ENCODE peak calls at places on chromosomes 4 and X, in ten cellular contexts. Y, B, C, F, E, P, V, X, D and L are unnamed samples. For H3K27me3, the result is how much of the 10 kb centered on the place peaks cover.

GRCh38 chr4:88672987-88673386 is 24.6 kb downstream of the NAP1L5 start:
- DNase-seq in Y (no peak), B (no peak), C (no peak), F (no peak), E (no peak), P (peak), V (no peak), X (peak), D (no peak), L (no peak)

GRCh38 chrX:40406330-40406859 is 174.4 kb upstream of the ATP6AP2 start:
- DNase-seq in Y (no peak), B (no peak), C (no peak), F (no peak), E (no peak), P (no peak), V (no peak), X (no peak), D (no peak), L (no peak)

GRCh38 chrX:19280636-19281035 is 63.1 kb upstream of the PDHA1 start:
- DNase-seq in Y (no peak), B (no peak), C (no peak), F (no peak), E (no peak), P (no peak), V (no peak), X (no peak), D (no peak), L (no peak)

GRCh38 chr4:83686166-83686565 is 150.3 kb downstream of the GPAT3 start:
- DNase-seq in Y (no peak), B (no peak), C (no peak), F (no peak), E (no peak), P (peak), V (no peak), X (peak), D (no peak), L (no peak)

GRCh38 chr4:74540193-74540592 is 95.3 kb downstream of the AREG start:
- DNase-seq in Y (no peak), B (no peak), C (no peak), F (no peak), E (no peak), P (peak), V (no peak), X (no peak), D (no peak), L (no peak)

GRCh38 chr4:6781113-6781512 is 1.4 kb upstream of the KIAA0232 start:
- DNase-seq in Y (no peak), B (no peak), C (peak), F (peak), E (no peak), P (no peak), V (no peak), X (no peak), D (peak), L (peak)

GRCh38 chr4:72312032-72312650 is 256.9 kb downstream of the ADAMTS3 start:
- DNase-seq in Y (no peak), B (peak), C (peak), F (peak), E (no peak), P (peak), V (no peak), X (peak), D (peak), L (peak)

GRCh38 chrX:93422693-93423092 is 250.7 kb downstream of the NAP1L3 start:
- DNase-seq in Y (no peak), B (peak), C (no peak), F (no peak), E (no peak), P (peak), V (no peak), X (no peak), D (no peak), L (no peak)

GRCh38 chr4:95294291-95294690 is 254.5 kb downstream of the UNC5C start:
- DNase-seq in Y (no peak), B (no peak), C (no peak), F (no peak), E (no peak), P (no peak), V (no peak), X (no peak), D (no peak), L (no peak)

DNA sequence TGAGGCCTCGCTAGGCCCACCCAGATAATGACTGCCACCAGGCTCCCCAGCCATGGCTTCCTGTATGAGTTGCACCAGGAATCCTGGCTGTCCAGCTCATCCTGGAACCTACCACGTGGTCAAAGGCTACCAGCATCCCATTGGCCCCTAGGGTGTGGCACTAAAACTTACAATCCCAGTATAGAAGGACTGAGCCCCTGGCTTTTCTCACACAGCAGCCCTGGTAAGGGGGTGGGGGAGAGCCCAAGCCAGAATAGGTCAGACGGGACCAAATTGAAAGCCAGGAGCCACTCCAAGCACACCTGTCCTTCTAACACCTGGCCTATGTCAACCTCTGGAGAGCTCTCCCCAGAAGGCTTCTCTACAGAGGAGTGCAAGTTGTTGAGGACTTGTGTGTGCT is 269.3 kb upstream of the AGTR2 start:
- DNase-seq in Y (no peak), B (no peak), C (no peak), F (no peak), E (no peak), P (no peak), V (no peak), X (no peak), D (no peak), L (no peak)
- TF ChIP-seq POLR2A in Y (no peak), B (no peak), C (no peak), F (no peak), E (no peak), P (no peak), V (no peak), X (no peak), D (no peak), L (no peak)

GRCh38 chrX:129938081-129938480 is 32.1 kb downstream of the UTP14A start:
- DNase-seq in Y (no peak), B (no peak), C (no peak), F (no peak), E (no peak), P (no peak), V (no peak), X (no peak), D (no peak), L (no peak)

GRCh38 chrX:129940721-129941120 is 34.8 kb downstream of the UTP14A start:
- DNase-seq in Y (no peak), B (no peak), C (no peak), F (no peak), E (no peak), P (no peak), V (no peak), X (no peak), D (no peak), L (no peak)

GRCh38 chrX:129934952-129935351 is 29.0 kb downstream of the UTP14A start:
- DNase-seq in Y (no peak), B (no peak), C (no peak), F (no peak), E (no peak), P (no peak), V (no peak), X (no peak), D (no peak), L (no peak)

GRCh38 chrX:129945131-129945530 is 37.3 kb upstream of the BCORL1 start:
- DNase-seq in Y (no peak), B (no peak), C (no peak), F (no peak), E (no peak), P (peak), V (no peak), X (no peak), D (no peak), L (no peak)

DNA sequence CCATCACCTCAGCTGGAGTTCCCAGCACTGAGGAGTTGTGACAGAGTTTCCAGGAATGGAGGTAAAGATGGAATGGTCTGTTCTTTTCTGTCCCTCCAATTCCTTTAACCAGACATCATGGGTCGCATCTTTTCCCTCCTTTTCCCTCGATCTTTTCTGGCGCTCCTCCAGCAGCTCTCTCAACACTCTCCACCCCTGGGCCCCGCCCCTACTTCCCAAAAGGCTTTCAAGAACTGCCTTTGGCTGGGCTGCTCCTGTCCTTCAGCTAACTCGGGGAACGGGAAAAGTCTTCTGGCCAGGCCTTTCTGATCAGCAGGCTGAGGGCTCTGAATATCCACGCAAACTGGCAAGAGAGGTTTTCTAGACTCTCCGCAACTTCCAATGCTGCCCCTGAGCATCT is 34.0 kb downstream of the UTP14A start:
- DNase-seq in Y (no peak), B (no peak), C (no peak), F (no peak), E (no peak), P (no peak), V (no peak), X (no peak), D (no peak), L (no peak)
- H3K27me3 ChIP-seq in Y (under half), B (under half), C (under half), F (under half), E (under half), P (under half), V (under half), X (under half), D (under half), L (under half)

GRCh38 chr4:80266267-80266901 is at the start of gene FGF5:
- DNase-seq in Y (no peak), B (no peak), C (peak), F (peak), E (no peak), P (peak), V (peak), X (peak), D (peak), L (peak)
- TF ChIP-seq POLR2A in Y (no peak), B (no peak), C (no peak), F (no peak), E (no peak), P (peak), V (no peak), X (no peak), D (no peak), L (no peak)

DNA sequence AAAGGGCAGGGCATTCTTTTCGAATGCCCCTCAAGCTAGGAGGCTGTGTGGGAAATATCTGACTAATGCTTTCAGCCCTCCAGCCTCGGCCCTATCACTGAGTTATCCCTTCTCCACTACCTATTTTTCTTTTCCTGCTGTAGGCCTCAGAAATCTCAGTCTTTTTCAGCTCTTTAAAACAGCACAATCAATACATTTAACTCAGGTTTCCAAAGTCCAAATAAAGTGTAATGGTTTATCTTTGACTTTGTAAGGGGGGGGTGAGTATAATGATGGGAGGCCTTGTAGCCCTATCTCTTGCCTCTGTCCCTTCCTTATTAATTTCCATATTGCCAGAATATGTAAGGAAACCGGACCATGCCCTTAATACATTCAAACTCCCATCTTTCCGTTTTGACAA is 1.6 kb upstream of the WNK3 start:
- DNase-seq in Y (no peak), B (no peak), C (no peak), F (no peak), E (no peak), P (no peak), V (no peak), X (no peak), D (no peak), L (no peak)
- H3K27me3 ChIP-seq in Y (under half), B (under half), C (under half), F (under half), E (under half), P (under half), V (under half), X (under half), D (under half), L (under half)

DNA sequence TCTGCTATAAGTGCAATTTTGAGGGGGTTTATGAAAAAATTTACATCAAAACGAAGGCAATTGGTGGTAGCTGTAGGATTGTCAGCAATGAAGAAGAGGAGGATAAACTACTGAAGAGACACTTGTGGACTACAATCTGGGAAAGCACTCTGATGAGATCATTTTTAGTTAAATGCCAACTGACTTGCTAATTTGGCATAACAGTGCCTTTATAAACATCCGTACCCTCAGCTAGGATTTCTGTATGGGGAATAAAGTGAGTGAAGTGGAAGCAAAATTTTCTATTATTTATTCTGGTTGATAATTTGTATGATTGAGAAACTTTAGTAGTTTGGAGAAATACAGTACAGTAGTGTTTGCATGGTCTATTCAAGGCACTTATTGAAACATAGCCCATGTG is 11.2 kb upstream of the GNRHR start:
- DNase-seq in Y (no peak), B (no peak), C (no peak), F (no peak), E (no peak), P (peak), V (no peak), X (no peak), D (no peak), L (no peak)
- TF ChIP-seq POLR2A in Y (no peak), B (no peak), C (no peak), F (no peak), E (no peak), P (no peak), V (no peak), X (no peak), D (no peak), L (no peak)

DNA sequence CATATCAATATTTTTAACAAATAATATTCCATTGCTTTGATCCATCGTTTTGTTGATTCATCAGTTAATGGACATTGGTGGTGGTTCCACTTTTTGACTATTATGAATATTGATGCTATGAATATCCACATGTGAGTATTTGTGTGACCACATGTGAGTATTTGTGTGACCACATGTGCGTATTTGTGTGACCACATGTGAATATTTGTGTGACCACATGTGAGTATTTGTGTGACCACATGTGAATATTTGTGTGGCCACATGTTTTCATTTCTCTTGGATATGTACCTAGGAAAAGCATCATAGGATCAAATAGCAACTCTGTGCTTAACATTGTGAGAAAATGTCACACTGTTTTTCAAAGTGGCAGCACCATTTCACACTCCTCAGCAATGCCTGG is 433.6 kb upstream of the FRG1 start:
- DNase-seq in Y (no peak), B (no peak), C (no peak), F (no peak), E (no peak), P (no peak), V (no peak), X (no peak), D (no peak), L (no peak)
- H3K27me3 ChIP-seq in Y (under half), B (under half), C (under half), F (under half), E (under half), P (under half), V (under half), X (under half), D (under half), L (under half)

GRCh38 chrX:155132110-155132509 is 60.8 kb downstream of the BRCC3 start:
- DNase-seq in Y (no peak), B (no peak), C (no peak), F (no peak), E (no peak), P (no peak), V (no peak), X (no peak), D (no peak), L (no peak)

GRCh38 chrX:155127465-155127864 is 56.2 kb downstream of the BRCC3 start:
- DNase-seq in Y (no peak), B (no peak), C (no peak), F (no peak), E (no peak), P (no peak), V (no peak), X (no peak), D (no peak), L (no peak)

DNA sequence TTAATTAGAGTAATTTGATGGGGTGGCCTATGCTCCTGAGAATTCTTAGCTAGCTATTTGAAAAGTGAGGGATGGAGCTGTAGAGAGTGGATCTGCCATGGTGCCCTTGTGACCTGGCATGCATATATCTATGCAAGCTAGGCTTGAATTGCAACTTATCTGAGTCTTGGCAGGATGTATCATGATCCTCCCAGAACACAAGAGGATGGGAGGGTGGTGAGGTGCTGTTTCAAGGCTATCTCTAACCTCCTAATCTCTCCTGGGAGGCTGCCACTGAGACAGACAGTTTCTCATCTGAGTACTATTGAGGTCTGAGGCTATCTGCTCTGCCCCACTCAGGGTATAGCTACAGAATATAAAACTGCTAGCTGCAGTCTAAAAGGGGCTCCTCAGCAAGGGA is 56.6 kb downstream of the BRCC3 start:
- DNase-seq in Y (no peak), B (no peak), C (no peak), F (no peak), E (no peak), P (no peak), V (no peak), X (no peak), D (no peak), L (no peak)
- TF ChIP-seq POLR2A in Y (no peak), B (no peak), C (no peak), F (no peak), E (no peak), P (no peak), V (no peak), X (no peak), D (no peak), L (no peak)

DNA sequence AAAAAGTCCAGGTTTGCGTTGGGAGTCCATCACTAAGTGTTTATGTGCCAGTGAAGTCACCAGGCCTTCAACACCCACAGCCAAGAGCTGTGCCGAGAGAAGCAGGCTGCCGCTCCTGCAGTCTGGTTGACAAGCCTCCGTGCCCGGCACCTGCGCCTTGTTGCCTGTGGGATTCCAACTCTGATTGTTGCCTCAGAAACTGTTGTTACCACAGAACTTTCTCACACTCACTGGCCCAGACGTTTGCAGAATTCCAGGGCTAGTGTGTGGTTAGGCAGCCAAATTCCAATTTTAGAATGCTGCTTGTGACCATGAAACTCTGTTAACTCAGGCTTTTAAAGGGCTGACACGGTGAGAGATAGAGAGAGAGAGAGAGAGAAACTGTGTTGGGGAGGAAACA is 119.5 kb upstream of the LIMCH1 start:
- DNase-seq in Y (no peak), B (peak), C (no peak), F (peak), E (no peak), P (peak), V (no peak), X (no peak), D (peak), L (peak)
- H3K27me3 ChIP-seq in Y (under half), B (under half), C (under half), F (under half), E (under half), P (under half), V (under half), X (under half), D (under half), L (under half)

GRCh38 chrX:10570601-10571000 is 49.8 kb downstream of the MID1 start:
- DNase-seq in Y (no peak), B (no peak), C (no peak), F (no peak), E (no peak), P (no peak), V (no peak), X (peak), D (no peak), L (no peak)
- TF ChIP-seq POLR2A in Y (no peak), B (no peak), C (no peak), F (no peak), E (no peak), P (no peak), V (no peak), X (no peak), D (no peak), L (no peak)